ENCODE peak calls at places on chromosomes 11 and 22, in four cellular contexts. One of them, this sample, is unnamed.
A peak's percentile ranks its signal among the peaks of the same experiment; 100 is the strongest.

GRCh38 chr22:42939941-42940653 is 74.9 kb downstream of the PACSIN2 start:
- DNase-seq in keratinocyte: no peak
- DNase-seq in neural progenitor cell: no peak
- DNase-seq in sigmoid colon: no peak
- DNase-seq in this sample: no peak

GRCh38 chr22:25782831-25783230 is 40.8 kb downstream of the MYO18B start:
- DNase-seq in keratinocyte: no peak
- DNase-seq in neural progenitor cell: no peak
- DNase-seq in sigmoid colon: no peak
- DNase-seq in this sample: no peak

GRCh38 chr11:59556883-59557205 is 45.5 kb downstream of the OR4D9 start:
- DNase-seq in keratinocyte: no peak
- DNase-seq in sigmoid colon: no peak
- DNase-seq in neural progenitor cell: peak; percentile 59
- DNase-seq in this sample: no peak

GRCh38 chr22:38569181-38569971 is 607 bp downstream of the DMC1 start:
- DNase-seq in neural progenitor cell: no peak
- DNase-seq in keratinocyte: no peak
- DNase-seq in sigmoid colon: peak; percentile 69
- DNase-seq in this sample: peak; percentile 79

GRCh38 chr11:68835328-68835727 is 6.4 kb downstream of the CPT1A start:
- DNase-seq in keratinocyte: no peak
- DNase-seq in sigmoid colon: no peak
- DNase-seq in neural progenitor cell: no peak
- DNase-seq in this sample: no peak

GRCh38 chr11:45926001-45926401 is 3.5 kb downstream of the LARGE2 start:
- DNase-seq in neural progenitor cell: no peak
- DNase-seq in sigmoid colon: no peak
- DNase-seq in keratinocyte: no peak
- DNase-seq in this sample: peak; percentile 74

GRCh38 chr11:25981998-25982397 is 349.9 kb upstream of the ANO3 start:
- DNase-seq in sigmoid colon: no peak
- DNase-seq in keratinocyte: no peak
- DNase-seq in neural progenitor cell: peak; percentile 65
- DNase-seq in this sample: no peak

GRCh38 chr11:33936745-33937612 is 45.1 kb upstream of the LMO2 start:
- DNase-seq in sigmoid colon: peak; percentile 83
- DNase-seq in neural progenitor cell: no peak
- DNase-seq in keratinocyte: no peak
- DNase-seq in this sample: no peak

GRCh38 chr11:134541951-134542350 is 129.9 kb upstream of the B3GAT1 start:
- DNase-seq in neural progenitor cell: no peak
- DNase-seq in keratinocyte: no peak
- DNase-seq in sigmoid colon: peak; percentile 56
- DNase-seq in this sample: no peak

GRCh38 chr11:70788247-70789022 is 390.1 kb downstream of the CTTN start:
- DNase-seq in neural progenitor cell: no peak
- DNase-seq in sigmoid colon: no peak
- DNase-seq in keratinocyte: no peak
- DNase-seq in this sample: no peak

GRCh38 chr11:106271686-106272085 is 194.2 kb downstream of the AASDHPPT start:
- DNase-seq in neural progenitor cell: no peak
- DNase-seq in keratinocyte: no peak
- DNase-seq in sigmoid colon: no peak
- DNase-seq in this sample: no peak

GRCh38 chr11:65150513-65151271 is 16.4 kb upstream of the SYVN1 start:
- DNase-seq in sigmoid colon: peak; percentile 90
- DNase-seq in keratinocyte: peak; percentile 49
- DNase-seq in neural progenitor cell: no peak
- DNase-seq in this sample: peak; percentile 82

GRCh38 chr22:48535868-48536690 is 1291.6 kb downstream of the BRD1 start:
- DNase-seq in keratinocyte: no peak
- DNase-seq in sigmoid colon: no peak
- DNase-seq in neural progenitor cell: no peak
- DNase-seq in this sample: no peak

GRCh38 chr11:8138526-8138925 is 30.3 kb downstream of the RIC3 start:
- DNase-seq in keratinocyte: peak; percentile 41
- DNase-seq in neural progenitor cell: no peak
- DNase-seq in sigmoid colon: no peak
- DNase-seq in this sample: no peak

GRCh38 chr11:11463397-11463796 is 110.3 kb upstream of the CSNK2A3 start:
- DNase-seq in neural progenitor cell: no peak
- DNase-seq in keratinocyte: no peak
- DNase-seq in sigmoid colon: no peak
- DNase-seq in this sample: no peak

GRCh38 chr22:18048441-18048898 is 24.1 kb upstream of the MICAL3 start:
- DNase-seq in neural progenitor cell: peak; percentile 20
- DNase-seq in keratinocyte: no peak
- DNase-seq in sigmoid colon: peak; percentile 77
- DNase-seq in this sample: peak; percentile 72

GRCh38 chr22:30214703-30215405 is 31.7 kb downstream of the LIF start:
- DNase-seq in keratinocyte: no peak
- DNase-seq in sigmoid colon: no peak
- DNase-seq in neural progenitor cell: no peak
- DNase-seq in this sample: peak; percentile 65

GRCh38 chr11:69920500-69921428 is 101.5 kb upstream of the FGF3 start:
- DNase-seq in neural progenitor cell: no peak
- DNase-seq in sigmoid colon: peak; percentile 60
- DNase-seq in keratinocyte: no peak
- DNase-seq in this sample: peak; percentile 56

GRCh38 chr11:122343247-122343646 is 227.2 kb upstream of the BLID start:
- DNase-seq in keratinocyte: no peak
- DNase-seq in sigmoid colon: no peak
- DNase-seq in neural progenitor cell: no peak
- DNase-seq in this sample: no peak

GRCh38 chr11:114291847-114292680 is 4.1 kb upstream of the NNMT start:
- DNase-seq in sigmoid colon: no peak
- DNase-seq in neural progenitor cell: no peak
- DNase-seq in keratinocyte: no peak
- DNase-seq in this sample: no peak

GRCh38 chr11:34680918-34681554 is 60.1 kb downstream of the EHF start:
- DNase-seq in sigmoid colon: no peak
- DNase-seq in keratinocyte: no peak
- DNase-seq in neural progenitor cell: no peak
- DNase-seq in this sample: no peak

GRCh38 chr11:102171101-102171500 is 60.9 kb downstream of the YAP1 start:
- DNase-seq in keratinocyte: no peak
- DNase-seq in neural progenitor cell: no peak
- DNase-seq in sigmoid colon: no peak
- DNase-seq in this sample: no peak

GRCh38 chr22:24421428-24421931 is 5.9 kb upstream of the ADORA2A start:
- DNase-seq in neural progenitor cell: peak; percentile 60
- DNase-seq in keratinocyte: no peak
- DNase-seq in sigmoid colon: no peak
- DNase-seq in this sample: no peak

GRCh38 chr11:28701760-28702449 is 593.7 kb downstream of the METTL15 start:
- DNase-seq in neural progenitor cell: no peak
- DNase-seq in sigmoid colon: no peak
- DNase-seq in keratinocyte: no peak
- DNase-seq in this sample: no peak

GRCh38 chr11:44622190-44622650 is 56.8 kb downstream of the CD82 start:
- DNase-seq in neural progenitor cell: no peak
- DNase-seq in keratinocyte: no peak
- DNase-seq in sigmoid colon: peak; percentile 58
- DNase-seq in this sample: peak; percentile 68

GRCh38 chr11:17762309-17762974 is 27.9 kb downstream of the KCNC1 start:
- DNase-seq in neural progenitor cell: no peak
- DNase-seq in sigmoid colon: no peak
- DNase-seq in keratinocyte: no peak
- DNase-seq in this sample: no peak

GRCh38 chr22:19066531-19067271 is 55.5 kb downstream of the DGCR2 start:
- DNase-seq in neural progenitor cell: no peak
- DNase-seq in keratinocyte: peak; percentile 11
- DNase-seq in sigmoid colon: peak; percentile 61
- DNase-seq in this sample: peak; percentile 44

GRCh38 chr11:19547044-19547443 is 165.6 kb upstream of the NAV2 start:
- DNase-seq in keratinocyte: no peak
- DNase-seq in neural progenitor cell: no peak
- DNase-seq in sigmoid colon: no peak
- DNase-seq in this sample: no peak

GRCh38 chr11:91946397-91947090 is 278.1 kb upstream of the FAT3 start:
- DNase-seq in neural progenitor cell: no peak
- DNase-seq in keratinocyte: no peak
- DNase-seq in sigmoid colon: no peak
- DNase-seq in this sample: no peak

GRCh38 chr11:3049430-3050243 is 7.6 kb downstream of the CARS1 start:
- DNase-seq in neural progenitor cell: no peak
- DNase-seq in keratinocyte: peak; percentile 62
- DNase-seq in sigmoid colon: peak; percentile 94
- DNase-seq in this sample: peak; percentile 92
- TF ChIP-seq CTCF in neural progenitor cell: no peak
- TF ChIP-seq CTCF in keratinocyte: peak; percentile 66
- TF ChIP-seq CTCF in sigmoid colon: peak; percentile 12
- TF ChIP-seq CTCF in this sample: peak; percentile 51

DNA sequence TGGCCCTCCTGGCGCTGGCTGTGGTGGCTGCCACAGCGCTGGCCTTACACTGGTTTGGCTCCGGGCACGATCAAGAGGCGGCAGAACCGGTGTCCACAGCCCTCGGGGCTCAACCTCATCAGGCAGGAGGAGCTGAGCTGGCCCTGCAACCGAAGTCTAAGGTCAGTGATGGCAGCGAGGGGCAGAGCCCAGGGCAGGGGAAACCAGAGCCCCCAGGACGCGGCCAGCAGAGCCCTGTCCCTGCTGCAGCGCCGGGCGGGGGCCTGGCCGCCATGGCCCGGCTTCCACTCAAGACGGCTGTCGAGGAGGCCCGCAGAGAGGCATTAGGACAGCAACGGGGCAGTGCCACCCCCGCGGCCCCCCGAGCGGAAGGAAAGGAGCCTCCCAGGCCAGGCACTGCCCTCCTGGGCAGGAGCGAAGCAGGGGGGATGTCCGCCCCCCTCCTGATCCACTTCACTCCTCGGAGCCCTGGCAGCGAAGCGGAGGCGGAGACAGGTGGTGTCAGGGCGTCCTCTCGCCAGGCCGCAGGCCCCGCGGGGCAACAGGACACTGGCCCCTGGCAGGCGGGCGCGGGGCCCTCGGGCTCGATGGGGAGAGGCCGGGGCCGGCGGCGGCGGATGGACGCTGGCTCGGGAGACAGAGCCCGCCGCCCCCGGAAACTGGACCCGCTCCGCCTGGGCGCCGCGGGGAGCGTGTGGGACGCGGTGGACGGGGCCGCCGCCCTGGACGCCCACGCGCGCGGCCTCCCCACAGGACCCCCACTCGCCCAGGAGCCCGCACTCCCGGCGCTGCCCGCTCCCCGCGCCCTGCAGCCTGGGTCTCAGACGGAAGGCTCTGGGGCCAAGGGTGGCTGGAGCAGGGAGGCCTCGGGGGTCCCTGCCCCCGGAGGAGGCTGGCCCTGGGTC is 879 bp downstream of the KLHDC7B start:
- DNase-seq in keratinocyte: no peak
- DNase-seq in sigmoid colon: no peak
- DNase-seq in neural progenitor cell: no peak
- DNase-seq in this sample: peak; percentile 84
- H3K4me1 ChIP-seq in keratinocyte: peaks cover 25% of the 10 kb centered on the region
- H3K4me1 ChIP-seq in sigmoid colon: no peaks in the 10 kb centered on the region
- H3K4me1 ChIP-seq in neural progenitor cell: no peaks in the 10 kb centered on the region
- H3K4me1 ChIP-seq in this sample: peaks cover 69% of the 10 kb centered on the region

DNA sequence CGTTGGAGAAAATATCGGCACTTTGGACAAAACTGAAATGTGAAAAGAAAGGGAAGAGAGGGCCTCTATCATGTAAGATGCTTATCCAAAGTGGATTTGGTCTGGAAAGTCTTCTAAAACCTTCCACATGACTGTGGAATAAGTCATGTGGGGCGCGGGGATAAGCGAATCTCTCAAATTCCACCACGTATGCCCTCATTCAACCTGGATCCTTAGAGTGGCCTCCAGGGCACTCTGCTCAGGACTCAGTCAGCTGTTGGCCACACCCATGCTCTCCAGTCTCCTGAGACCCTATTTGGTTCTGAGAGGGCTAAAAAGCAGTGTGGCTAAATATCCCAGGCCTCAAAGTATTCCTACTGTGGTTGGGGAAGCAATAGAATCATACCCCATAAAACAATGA is 2.0 kb upstream of the TIMP3 start:
- DNase-seq in neural progenitor cell: no peak
- DNase-seq in sigmoid colon: no peak
- DNase-seq in keratinocyte: no peak
- DNase-seq in this sample: no peak
- H3K27me3 ChIP-seq in neural progenitor cell: peaks cover 37% of the 10 kb centered on the region
- H3K27me3 ChIP-seq in sigmoid colon: no peaks in the 10 kb centered on the region
- H3K27me3 ChIP-seq in keratinocyte: peaks cover 5% of the 10 kb centered on the region
- H3K27me3 ChIP-seq in this sample: peaks cover 51% of the 10 kb centered on the region

DNA sequence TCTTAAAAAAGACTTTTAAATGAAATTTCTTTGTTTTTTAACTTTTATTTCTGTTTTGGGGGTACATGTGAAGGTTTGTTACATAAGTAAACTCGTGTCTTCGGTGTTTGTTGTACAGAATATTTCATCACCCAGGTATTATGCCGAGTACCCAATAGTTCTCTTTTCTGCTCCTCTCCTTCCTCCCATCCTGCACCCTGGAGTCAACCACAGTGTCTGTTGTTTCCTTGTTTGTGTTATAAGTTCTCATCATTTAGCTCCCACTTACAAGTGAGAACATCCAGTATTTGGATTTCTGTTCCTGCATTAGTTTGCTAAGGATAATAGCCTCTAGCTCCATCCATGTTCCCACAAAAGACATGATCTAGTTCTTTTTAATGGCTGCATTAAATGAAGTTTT is 1.6 kb upstream of the GSTP1 start:
- DNase-seq in sigmoid colon: no peak
- DNase-seq in neural progenitor cell: no peak
- DNase-seq in keratinocyte: no peak
- DNase-seq in this sample: no peak
- TF ChIP-seq CTCF in sigmoid colon: no peak
- TF ChIP-seq CTCF in neural progenitor cell: no peak
- TF ChIP-seq CTCF in keratinocyte: no peak
- TF ChIP-seq CTCF in this sample: no peak

GRCh38 chr11:129591527-129591926 is 215.9 kb downstream of the BARX2 start:
- DNase-seq in neural progenitor cell: no peak
- DNase-seq in keratinocyte: no peak
- DNase-seq in sigmoid colon: no peak
- DNase-seq in this sample: no peak

GRCh38 chr11:129595043-129595962 is 219.7 kb downstream of the BARX2 start:
- DNase-seq in neural progenitor cell: no peak
- DNase-seq in sigmoid colon: no peak
- DNase-seq in keratinocyte: no peak
- DNase-seq in this sample: no peak

GRCh38 chr11:129592191-129592590 is 216.5 kb downstream of the BARX2 start:
- DNase-seq in keratinocyte: no peak
- DNase-seq in neural progenitor cell: no peak
- DNase-seq in sigmoid colon: no peak
- DNase-seq in this sample: no peak

GRCh38 chr11:129590753-129591475 is 215.3 kb downstream of the BARX2 start:
- DNase-seq in neural progenitor cell: no peak
- DNase-seq in sigmoid colon: no peak
- DNase-seq in keratinocyte: no peak
- DNase-seq in this sample: no peak

GRCh38 chr11:129593098-129593497 is 217.4 kb downstream of the BARX2 start:
- DNase-seq in neural progenitor cell: peak; percentile 11
- DNase-seq in sigmoid colon: no peak
- DNase-seq in keratinocyte: no peak
- DNase-seq in this sample: no peak
- H3K4me1 ChIP-seq in neural progenitor cell: peaks cover 12% of the 10 kb centered on the region
- H3K4me1 ChIP-seq in sigmoid colon: no peaks in the 10 kb centered on the region
- H3K4me1 ChIP-seq in keratinocyte: peaks cover 6% of the 10 kb centered on the region
- H3K4me1 ChIP-seq in this sample: no peaks in the 10 kb centered on the region